ENCODE peak calls at places on chromosome 1, in seven cellular contexts. One of them, this sample, is unnamed. For H3K4me1, the result is how much of the 10 kb centered on the place peaks cover.

GRCh38 chr1:73564294-73564693 is 633.7 kb downstream of the LRRIQ3 start:
- DNase-seq in pancreas: no peak
- DNase-seq in suprapubic skin: no peak
- DNase-seq in heart right ventricle: no peak
- DNase-seq in right cardiac atrium: no peak
- DNase-seq in Panc1: no peak
- DNase-seq in testis: no peak
- DNase-seq in this sample: no peak

GRCh38 chr1:82152356-82153281 is 351.9 kb downstream of the ADGRL2 start:
- DNase-seq in pancreas: no peak
- DNase-seq in testis: no peak
- DNase-seq in heart right ventricle: no peak
- DNase-seq in Panc1: no peak
- DNase-seq in right cardiac atrium: no peak
- DNase-seq in suprapubic skin: no peak
- DNase-seq in this sample: no peak

GRCh38 chr1:241068359-241068758 is 288.6 kb downstream of the RGS7 start:
- DNase-seq in Panc1: no peak
- DNase-seq in pancreas: no peak
- DNase-seq in heart right ventricle: no peak
- DNase-seq in testis: no peak
- DNase-seq in right cardiac atrium: no peak
- DNase-seq in suprapubic skin: no peak
- DNase-seq in this sample: no peak

GRCh38 chr1:66480162-66480561 is 53.8 kb upstream of the SGIP1 start:
- DNase-seq in testis: no peak
- DNase-seq in suprapubic skin: no peak
- DNase-seq in pancreas: no peak
- DNase-seq in heart right ventricle: no peak
- DNase-seq in Panc1: no peak
- DNase-seq in right cardiac atrium: no peak
- DNase-seq in this sample: no peak

GRCh38 chr1:34742667-34743270 is 12.1 kb upstream of the GJB5 start:
- DNase-seq in right cardiac atrium: peak
- DNase-seq in suprapubic skin: no peak
- DNase-seq in Panc1: peak
- DNase-seq in heart right ventricle: peak
- DNase-seq in pancreas: peak
- DNase-seq in testis: peak
- DNase-seq in this sample: peak

GRCh38 chr1:182684128-182684828 is at the start of gene RGS8:
- DNase-seq in testis: no peak
- DNase-seq in suprapubic skin: no peak
- DNase-seq in heart right ventricle: no peak
- DNase-seq in pancreas: no peak
- DNase-seq in right cardiac atrium: no peak
- DNase-seq in Panc1: no peak
- DNase-seq in this sample: no peak

GRCh38 chr1:1069711-1070676 is 4.1 kb downstream of the RNF223 start:
- DNase-seq in pancreas: peak
- DNase-seq in right cardiac atrium: no peak
- DNase-seq in suprapubic skin: no peak
- DNase-seq in Panc1: no peak
- DNase-seq in heart right ventricle: no peak
- DNase-seq in testis: no peak
- DNase-seq in this sample: no peak

GRCh38 chr1:156796340-156797097 is 20.1 kb downstream of the SH2D2A start:
- DNase-seq in pancreas: no peak
- DNase-seq in Panc1: no peak
- DNase-seq in right cardiac atrium: no peak
- DNase-seq in testis: no peak
- DNase-seq in suprapubic skin: no peak
- DNase-seq in heart right ventricle: no peak
- DNase-seq in this sample: no peak

GRCh38 chr1:39691383-39692151 is at the start of gene HPCAL4:
- DNase-seq in testis: peak
- DNase-seq in Panc1: no peak
- DNase-seq in heart right ventricle: peak
- DNase-seq in right cardiac atrium: peak
- DNase-seq in pancreas: peak
- DNase-seq in suprapubic skin: peak
- DNase-seq in this sample: peak

GRCh38 chr1:8406011-8406410 is 88.1 kb downstream of the SLC45A1 start:
- DNase-seq in Panc1: no peak
- DNase-seq in pancreas: no peak
- DNase-seq in suprapubic skin: no peak
- DNase-seq in testis: no peak
- DNase-seq in heart right ventricle: no peak
- DNase-seq in right cardiac atrium: no peak
- DNase-seq in this sample: no peak
- H3K4me1 ChIP-seq in Panc1: under half
- H3K4me1 ChIP-seq in pancreas: under half
- H3K4me1 ChIP-seq in suprapubic skin: under half
- H3K4me1 ChIP-seq in testis: under half
- H3K4me1 ChIP-seq in heart right ventricle: half or more
- H3K4me1 ChIP-seq in right cardiac atrium: under half
- H3K4me1 ChIP-seq in this sample: under half

GRCh38 chr1:235331391-235331790 is 3.0 kb downstream of the GGPS1 start:
- DNase-seq in Panc1: no peak
- DNase-seq in suprapubic skin: no peak
- DNase-seq in pancreas: no peak
- DNase-seq in heart right ventricle: no peak
- DNase-seq in right cardiac atrium: no peak
- DNase-seq in testis: no peak
- DNase-seq in this sample: no peak
- H3K27ac ChIP-seq in Panc1: peak
- H3K27ac ChIP-seq in suprapubic skin: no peak
- H3K27ac ChIP-seq in pancreas: no peak
- H3K27ac ChIP-seq in heart right ventricle: no peak
- H3K27ac ChIP-seq in right cardiac atrium: no peak
- H3K27ac ChIP-seq in testis: no peak
- H3K27ac ChIP-seq in this sample: no peak

GRCh38 chr1:204087893-204088528 is 15.1 kb downstream of the SOX13 start:
- DNase-seq in pancreas: peak
- DNase-seq in right cardiac atrium: peak
- DNase-seq in heart right ventricle: peak
- DNase-seq in suprapubic skin: no peak
- DNase-seq in Panc1: no peak
- DNase-seq in testis: peak
- DNase-seq in this sample: no peak
- H3K4me1 ChIP-seq in pancreas: half or more
- H3K4me1 ChIP-seq in right cardiac atrium: under half
- H3K4me1 ChIP-seq in heart right ventricle: half or more
- H3K4me1 ChIP-seq in suprapubic skin: half or more
- H3K4me1 ChIP-seq in Panc1: under half
- H3K4me1 ChIP-seq in testis: half or more
- H3K4me1 ChIP-seq in this sample: under half

DNA sequence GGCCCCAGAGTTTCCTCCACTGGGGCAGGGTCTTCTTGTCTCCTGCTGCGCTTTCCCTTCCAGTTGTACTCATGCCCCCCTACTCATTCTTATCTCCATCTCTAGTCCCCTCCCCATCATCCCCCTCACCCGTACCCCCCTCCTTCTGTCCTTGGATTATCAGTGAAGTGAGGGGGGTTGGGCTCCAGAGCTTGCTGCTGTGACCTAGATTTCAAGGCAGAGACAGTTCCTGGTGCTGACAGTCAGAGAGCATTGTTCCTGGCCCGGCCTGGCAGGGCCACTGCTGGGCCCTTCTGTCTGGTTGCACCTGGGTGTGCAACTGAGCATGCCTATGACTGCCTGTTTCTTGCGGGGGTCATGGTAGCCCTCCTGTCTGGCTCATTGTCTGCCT is 4.5 kb downstream of the PEA15 start:
- DNase-seq in right cardiac atrium: no peak
- DNase-seq in suprapubic skin: no peak
- DNase-seq in heart right ventricle: peak
- DNase-seq in testis: peak
- DNase-seq in pancreas: peak
- DNase-seq in Panc1: no peak
- DNase-seq in this sample: no peak
- H3K27ac ChIP-seq in right cardiac atrium: peak
- H3K27ac ChIP-seq in suprapubic skin: peak
- H3K27ac ChIP-seq in heart right ventricle: peak
- H3K27ac ChIP-seq in testis: peak
- H3K27ac ChIP-seq in pancreas: no peak
- H3K27ac ChIP-seq in Panc1: no peak
- H3K27ac ChIP-seq in this sample: no peak

DNA sequence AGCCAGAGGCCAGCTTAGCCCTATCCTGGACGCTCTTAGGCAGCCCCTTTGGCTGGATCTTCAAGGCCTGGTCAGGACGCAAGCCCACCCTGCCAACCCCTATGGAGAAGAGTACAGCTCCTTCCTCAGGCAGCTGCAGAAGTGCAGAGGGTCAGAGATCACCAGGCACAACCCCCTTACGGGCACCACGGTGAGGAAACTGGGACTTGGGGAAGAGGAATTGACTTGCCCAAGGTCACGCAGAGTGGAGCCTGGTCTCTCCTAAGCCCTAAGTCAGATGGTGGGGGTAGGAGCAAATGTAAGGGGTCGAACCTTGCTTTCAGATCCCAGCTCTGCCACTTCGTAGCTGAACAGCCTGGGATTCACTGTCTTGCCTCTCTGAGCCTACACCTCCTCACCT is 3.7 kb downstream of the E2F2 start:
- DNase-seq in pancreas: no peak
- DNase-seq in right cardiac atrium: no peak
- DNase-seq in Panc1: no peak
- DNase-seq in heart right ventricle: no peak
- DNase-seq in testis: no peak
- DNase-seq in suprapubic skin: no peak
- DNase-seq in this sample: no peak
- H3K4me1 ChIP-seq in pancreas: under half
- H3K4me1 ChIP-seq in right cardiac atrium: under half
- H3K4me1 ChIP-seq in Panc1: under half
- H3K4me1 ChIP-seq in heart right ventricle: under half
- H3K4me1 ChIP-seq in testis: under half
- H3K4me1 ChIP-seq in suprapubic skin: half or more
- H3K4me1 ChIP-seq in this sample: under half

This sample was measured in keratinocyte.